ENCODE peak calls at places on chromosomes 11 and 22, in four cellular contexts. F is tibial nerve, T is K562, M is upper lobe of right lung. O is an unnamed sample. For H3K36me3, the result is how much of the 10 kb centered on the place peaks cover.

GRCh38 chr11:12581923-12582322 is 92.3 kb upstream of the TEAD1 start:
- DNase-seq in F (no peak), T (peak), M (no peak), O (no peak)

GRCh38 chr11:93775289-93775688 is 8.8 kb upstream of the MED17 start:
- DNase-seq in F (no peak), T (peak), M (no peak), O (no peak)

GRCh38 chr22:23915230-23915754 is 21.1 kb downstream of the MIF start:
- DNase-seq in F (no peak), T (no peak), M (no peak), O (no peak)

GRCh38 chr22:17063372-17064106 is 21.3 kb upstream of the IL17RA start:
- DNase-seq in F (no peak), T (no peak), M (no peak), O (no peak)

GRCh38 chr11:113773092-113773415 is 438 bp downstream of the ZW10 start:
- DNase-seq in F (no peak), T (peak), M (no peak), O (no peak)

GRCh38 chr11:73269353-73270088 is 2.6 kb upstream of the P2RY6 start:
- DNase-seq in F (no peak), T (no peak), M (peak), O (no peak)

GRCh38 chr11:121328213-121328966 is 35.8 kb downstream of the SC5D start:
- DNase-seq in F (no peak), T (no peak), M (no peak), O (no peak)

GRCh38 chr11:62726156-62727006 is 876 bp downstream of the HNRNPUL2 start:
- DNase-seq in F (no peak), T (peak), M (no peak), O (no peak)

GRCh38 chr11:28090052-28090749 is 17.8 kb downstream of the KIF18A start:
- DNase-seq in F (no peak), T (no peak), M (no peak), O (no peak)

GRCh38 chr22:39514373-39514973 is 5.9 kb upstream of the ATF4 start:
- DNase-seq in F (peak), T (no peak), M (no peak), O (no peak)

GRCh38 chr11:19931768-19932369 is 219.2 kb downstream of the NAV2 start:
- DNase-seq in F (no peak), T (no peak), M (no peak), O (no peak)

DNA sequence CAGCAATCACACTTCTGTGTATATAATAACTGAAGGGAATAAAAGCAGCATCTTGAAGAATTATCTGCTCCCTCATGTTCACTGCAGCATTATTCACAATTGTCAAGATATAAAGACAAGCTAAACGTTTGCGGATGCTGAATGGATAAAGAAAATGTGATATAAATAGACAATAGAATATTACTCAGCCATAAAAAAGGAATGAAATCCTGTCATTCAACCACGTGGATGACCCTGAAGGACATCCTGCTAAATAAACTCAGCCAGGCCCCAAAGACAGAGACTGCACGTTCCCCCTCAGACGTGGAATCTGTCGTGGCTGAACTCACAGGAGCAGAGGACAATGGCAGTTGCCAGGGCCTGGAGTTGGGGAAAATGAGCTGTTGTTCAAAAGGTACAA is 9.6 kb downstream of the ZNF195 start:
- DNase-seq in F (no peak), T (no peak), M (no peak), O (no peak)
- H3K36me3 ChIP-seq in F (half or more), T (half or more), M (half or more), O (half or more)

GRCh38 chr22:46102159-46102558 is 48.2 kb upstream of the PPARA start:
- DNase-seq in F (no peak), T (no peak), M (no peak), O (no peak)

GRCh38 chr22:46104170-46104880 is 46.0 kb upstream of the PPARA start:
- DNase-seq in F (no peak), T (no peak), M (no peak), O (no peak)

GRCh38 chr22:46102752-46103151 is 47.6 kb upstream of the PPARA start:
- DNase-seq in F (no peak), T (no peak), M (no peak), O (no peak)

GRCh38 chr22:46103664-46104063 is 46.7 kb upstream of the PPARA start:
- DNase-seq in F (no peak), T (no peak), M (no peak), O (no peak)

DNA sequence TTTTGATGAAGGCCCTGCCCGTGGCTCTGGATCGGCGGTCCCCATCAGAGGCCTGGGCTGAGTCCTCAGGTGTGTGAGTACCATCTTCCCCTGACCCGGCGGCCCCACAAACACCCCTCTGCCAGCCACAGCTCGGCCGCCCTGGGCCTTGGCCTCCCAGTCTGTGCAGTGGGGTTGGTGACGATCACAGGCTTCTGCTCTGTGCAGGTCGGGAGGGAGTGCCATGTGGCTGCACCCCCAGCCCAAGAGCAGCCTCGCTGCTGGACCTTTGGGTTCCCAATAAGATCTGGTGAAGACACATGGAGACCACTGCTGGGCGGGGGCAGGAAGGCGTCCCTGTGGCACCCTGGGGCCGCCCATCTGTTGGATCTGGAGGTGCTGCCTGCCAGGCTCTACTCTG is 47.1 kb upstream of the PPARA start:
- DNase-seq in F (no peak), T (no peak), M (no peak), O (no peak)
- H3K36me3 ChIP-seq in F (half or more), T (under half), M (half or more), O (half or more)

GRCh38 chr11:65393513-65394079 is 7.2 kb downstream of the FRMD8 start:
- DNase-seq in F (no peak), T (no peak), M (no peak), O (no peak)
- H3K36me3 ChIP-seq in F (half or more), T (half or more), M (half or more), O (under half)

GRCh38 chr11:63822438-63822837 is 9.2 kb downstream of the SPINDOC start:
- DNase-seq in F (no peak), T (no peak), M (no peak), O (no peak)
- H3K36me3 ChIP-seq in F (half or more), T (half or more), M (half or more), O (half or more)

GRCh38 chr22:31603574-31603973 is 58.4 kb downstream of the PISD start:
- DNase-seq in F (no peak), T (no peak), M (no peak), O (peak)

GRCh38 chr22:31607696-31608095 is 54.3 kb downstream of the PISD start:
- DNase-seq in F (no peak), T (no peak), M (no peak), O (peak)

GRCh38 chr22:31604137-31604705 is 57.8 kb downstream of the PISD start:
- DNase-seq in F (no peak), T (no peak), M (no peak), O (peak)

GRCh38 chr22:31604746-31605705 is 57.0 kb downstream of the PISD start:
- DNase-seq in F (no peak), T (no peak), M (no peak), O (peak)

DNA sequence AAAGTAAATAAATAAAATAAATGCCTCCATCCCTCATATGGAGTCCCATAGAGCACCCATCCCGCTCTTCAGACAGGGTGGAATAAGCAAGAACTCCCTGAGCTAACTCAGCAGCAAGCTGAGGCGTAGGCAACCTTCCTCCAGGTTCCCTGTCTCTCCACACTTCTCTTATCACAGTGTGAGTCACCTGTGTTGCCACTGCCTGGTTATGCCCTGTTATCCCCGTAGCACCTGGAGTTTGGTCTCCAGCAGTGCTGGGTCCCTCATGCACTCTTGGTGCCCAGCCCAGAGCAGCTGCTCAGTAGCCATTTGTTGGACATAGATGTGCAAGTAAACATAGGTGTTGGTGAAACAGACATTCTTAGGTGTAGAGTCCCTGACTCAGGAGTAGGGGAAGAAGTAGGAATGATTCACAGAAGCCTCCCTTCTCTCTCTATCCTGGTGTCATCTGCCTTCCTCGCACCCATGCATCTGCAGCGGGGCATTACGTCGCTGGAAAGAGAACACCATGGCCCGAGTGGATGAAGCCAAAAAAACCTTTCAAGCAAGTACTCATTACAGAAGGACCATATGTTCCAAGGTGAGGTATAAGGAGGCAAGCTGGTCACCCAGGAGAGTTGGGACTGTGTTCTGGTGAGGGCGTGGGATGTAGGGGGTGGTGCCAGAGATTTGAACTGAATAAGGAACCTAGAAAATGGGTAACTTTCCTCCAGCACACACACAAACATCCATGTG is 56.0 kb downstream of the PISD start:
- DNase-seq in F (no peak), T (no peak), M (no peak), O (peak)
- H3K36me3 ChIP-seq in F (half or more), T (under half), M (under half), O (under half)

GRCh38 chr11:44261800-44262591 is 47.9 kb downstream of the ALX4 start:
- DNase-seq in F (no peak), T (no peak), M (no peak), O (no peak)
- H3K36me3 ChIP-seq in F (under half), T (under half), M (under half), O (under half)

DNA sequence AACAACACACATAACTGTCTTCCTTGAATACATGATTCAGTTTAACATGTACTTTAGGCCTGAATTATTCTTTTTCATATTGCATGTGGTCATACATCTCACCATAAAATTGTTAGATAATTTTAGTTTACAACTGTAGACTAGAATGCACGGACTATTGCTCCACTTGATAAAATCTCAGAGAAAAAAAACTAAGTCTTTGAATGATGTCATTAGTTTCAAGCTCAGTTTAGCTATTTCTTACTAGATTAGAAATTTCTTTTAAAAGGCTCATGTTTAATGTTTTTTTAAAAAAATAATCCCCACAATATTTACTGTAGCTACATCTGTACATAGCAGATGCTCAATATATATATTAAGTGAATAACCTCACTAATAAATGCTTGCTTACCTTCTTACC is 5.1 kb downstream of the RSF1 start:
- DNase-seq in F (no peak), T (no peak), M (no peak), O (no peak)
- H3K36me3 ChIP-seq in F (under half), T (half or more), M (under half), O (under half)

O was measured in RWPE2.